ENCODE peak calls at places on chromosomes 16 and 17, in eight cellular contexts. Z, R, Y, E, V, N, I and A are unnamed samples.

GRCh38 chr17:77744268-77744988 is 214.1 kb upstream of the TNRC6C start:
- DNase-seq in Z (peak; percentile 44), R (no peak), Y (peak; percentile 74), E (peak; percentile 42), V (no peak), N (no peak), I (no peak), A (no peak)

GRCh38 chr16:85426806-85427205 is 186.3 kb upstream of the GSE1 start:
- DNase-seq in Z (no peak), R (no peak), Y (no peak), E (no peak), V (no peak), N (no peak), I (peak; percentile 13), A (no peak)

GRCh38 chr16:82016268-82016667 is 5.0 kb upstream of the SDR42E1 start:
- DNase-seq in Z (no peak), R (no peak), Y (no peak), E (no peak), V (no peak), N (no peak), I (peak; percentile 54), A (no peak)

GRCh38 chr17:36920032-36921000 is 17.0 kb upstream of the LHX1 start:
- DNase-seq in Z (no peak), R (no peak), Y (no peak), E (no peak), V (no peak), N (no peak), I (no peak), A (no peak)

GRCh38 chr16:85402910-85403692 is 210.0 kb upstream of the GSE1 start:
- DNase-seq in Z (peak; percentile 76), R (no peak), Y (peak; percentile 62), E (peak; percentile 76), V (peak; percentile 60), N (peak; percentile 61), I (peak; percentile 20), A (no peak)

GRCh38 chr17:36482611-36483504 is 3.6 kb upstream of the ZNHIT3 start:
- DNase-seq in Z (peak; percentile 80), R (peak; percentile 83), Y (peak; percentile 86), E (no peak), V (peak; percentile 86), N (peak; percentile 88), I (peak; percentile 84), A (no peak)

GRCh38 chr17:77323413-77324171 is 182.8 kb downstream of the SEC14L1 start:
- DNase-seq in Z (no peak), R (peak; percentile 76), Y (no peak), E (peak; percentile 65), V (peak; percentile 59), N (peak; percentile 66), I (peak; percentile 45), A (no peak)

GRCh38 chr17:48611681-48612455 is 1.1 kb upstream of the HOXB7 start:
- DNase-seq in Z (no peak), R (no peak), Y (no peak), E (no peak), V (no peak), N (no peak), I (no peak), A (no peak)

GRCh38 chr16:78227855-78228254 is 128.4 kb downstream of the WWOX start:
- DNase-seq in Z (no peak), R (no peak), Y (no peak), E (no peak), V (no peak), N (no peak), I (no peak), A (no peak)

GRCh38 chr16:1078579-1079021 is 6.1 kb downstream of the SSTR5 start:
- DNase-seq in Z (no peak), R (no peak), Y (no peak), E (peak; percentile 86), V (peak; percentile 82), N (peak; percentile 51), I (peak; percentile 83), A (no peak)
- H3K4me3 ChIP-seq in Z (no peak overlapping the region), R (no peak overlapping the region), Y (no peak overlapping the region), E (no peak overlapping the region), V (no peak overlapping the region), N (no peak overlapping the region), I (no peak overlapping the region), A (no peak overlapping the region)

DNA sequence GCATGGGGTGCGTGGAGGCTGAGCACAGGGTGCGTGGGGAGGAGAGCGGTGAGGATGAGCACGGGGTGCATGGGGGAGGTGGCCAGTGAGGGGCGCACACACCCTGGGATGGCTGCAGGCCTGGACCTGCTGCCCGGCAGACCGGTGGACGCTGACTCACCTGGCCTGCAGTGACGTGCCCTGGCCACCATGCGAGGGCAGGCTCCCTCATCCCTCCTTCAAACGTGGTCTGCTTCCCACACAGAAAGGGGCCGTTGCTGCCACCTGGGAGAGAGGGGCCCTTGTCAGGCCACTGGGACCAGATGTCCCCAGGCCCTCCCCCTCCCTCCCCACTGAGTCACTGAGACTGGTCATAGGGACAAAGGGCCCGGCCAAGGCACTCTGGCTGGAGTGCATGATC is 20.1 kb upstream of the APRT start:
- DNase-seq in Z (no peak), R (no peak), Y (no peak), E (no peak), V (no peak), N (no peak), I (no peak), A (no peak)
- TF ChIP-seq CTCF in Z (no peak), R (no peak), Y (no peak), E (peak; percentile 23), V (no peak), N (no peak), I (no peak), A (no peak)

GRCh38 chr16:3999890-4000325 is 116.3 kb downstream of the ADCY9 start:
- DNase-seq in Z (no peak), R (no peak), Y (no peak), E (no peak), V (no peak), N (no peak), I (no peak), A (no peak)
- H3K4me3 ChIP-seq in Z (no peak overlapping the region), R (no peak overlapping the region), Y (no peak overlapping the region), E (no peak overlapping the region), V (no peak overlapping the region), N (no peak overlapping the region), I (no peak overlapping the region), A (no peak overlapping the region)

GRCh38 chr17:11980813-11981212 is 16.5 kb downstream of the ZNF18 start:
- DNase-seq in Z (no peak), R (no peak), Y (no peak), E (no peak), V (no peak), N (no peak), I (no peak), A (no peak)
- TF ChIP-seq CTCF in Z (peak; percentile 12), R (no peak), Y (peak; percentile 21), E (peak; percentile 43), V (no peak), N (peak; percentile 13), I (no peak), A (peak; percentile 11)